ENCODE peak calls at places on chromosomes 16 and 17, in seven cellular contexts. B, L, M, P, T, H and I are unnamed samples. For H3K4me1, the result is how much of the 10 kb centered on the place peaks cover.

GRCh38 chr17:35740997-35741931 is 9.8 kb downstream of the RASL10B start:
- ATAC-seq in L (peak), P (peak), M (peak), H (no peak), T (peak), B (peak), I (peak)

GRCh38 chr16:970379-970765 is 412 bp downstream of the LMF1 start:
- ATAC-seq in P (peak), T (peak), L (peak), B (no peak), H (no peak), M (peak), I (no peak)

GRCh38 chr17:1861391-1862010 is 31.7 kb downstream of the RPA1 start:
- ATAC-seq in M (no peak), L (no peak), B (peak), P (no peak), H (peak), T (no peak), I (peak)

GRCh38 chr17:12672944-12673343 is 7.3 kb downstream of the MYOCD start:
- ATAC-seq in H (no peak), B (no peak), P (no peak), T (no peak), L (no peak), M (no peak), I (no peak)

GRCh38 chr16:397135-397661 is at the start of gene NME4:
- ATAC-seq in B (peak), P (no peak), T (no peak), L (peak), H (no peak), M (no peak), I (no peak)

GRCh38 chr16:81532491-81533174 is 88.0 kb downstream of the CMIP start:
- ATAC-seq in H (no peak), L (no peak), M (no peak), T (no peak), P (peak), B (no peak), I (no peak)

GRCh38 chr16:77833906-77834599 is 45.7 kb downstream of the VAT1L start:
- ATAC-seq in T (no peak), P (no peak), L (no peak), M (no peak), B (no peak), H (no peak), I (no peak)

GRCh38 chr16:85152414-85153030 is 40.2 kb upstream of the CIBAR2 start:
- ATAC-seq in P (no peak), M (no peak), H (no peak), B (no peak), L (peak), T (no peak), I (no peak)

GRCh38 chr17:49835472-49835871 is 12.4 kb downstream of the TAC4 start:
- ATAC-seq in M (no peak), H (no peak), P (no peak), B (no peak), T (peak), L (peak), I (no peak)

GRCh38 chr17:19021622-19022083 is 17.1 kb upstream of the FAM83G start:
- ATAC-seq in P (no peak), T (no peak), B (no peak), M (no peak), L (peak), H (no peak), I (no peak)

GRCh38 chr17:74336307-74336706 is 10.3 kb downstream of the KIF19 start:
- ATAC-seq in L (no peak), P (no peak), B (no peak), H (no peak), M (no peak), T (no peak), I (no peak)

GRCh38 chr16:87279094-87279658 is 38.0 kb downstream of the C16orf95 start:
- ATAC-seq in B (peak), T (no peak), L (no peak), M (no peak), H (no peak), P (no peak), I (no peak)

GRCh38 chr17:17739388-17740066 is 58.3 kb downstream of the RAI1 start:
- ATAC-seq in P (peak), H (peak), B (peak), M (peak), T (peak), L (peak), I (peak)

GRCh38 chr17:81192386-81193050 is 26.5 kb upstream of the AATK start:
- ATAC-seq in L (no peak), P (no peak), H (no peak), B (no peak), M (no peak), T (no peak), I (no peak)

GRCh38 chr17:47223460-47223859 is 14.3 kb downstream of the MYL4 start:
- ATAC-seq in B (no peak), H (no peak), M (no peak), L (no peak), P (no peak), T (no peak), I (no peak)

GRCh38 chr17:67032985-67033384 is 11.4 kb upstream of the CACNG1 start:
- ATAC-seq in T (no peak), B (no peak), M (no peak), H (no peak), L (no peak), P (no peak), I (no peak)

GRCh38 chr17:31531336-31532160 is 140.1 kb downstream of the RAB11FIP4 start:
- ATAC-seq in T (no peak), M (no peak), P (no peak), B (no peak), L (no peak), H (no peak), I (no peak)

GRCh38 chr17:17091276-17091675 is 49.0 kb downstream of the MPRIP start:
- ATAC-seq in T (no peak), P (no peak), H (no peak), L (no peak), B (no peak), M (no peak), I (no peak)

GRCh38 chr17:46026045-46026814 is 27.2 kb downstream of the STH start:
- ATAC-seq in L (peak), M (no peak), B (peak), T (peak), H (no peak), P (peak), I (peak)

GRCh38 chr16:4679156-4679853 is 14.1 kb upstream of the NUDT16L1 start:
- ATAC-seq in B (no peak), P (no peak), M (no peak), L (no peak), T (no peak), H (no peak), I (no peak)

GRCh38 chr16:57892041-57892440 is 78.9 kb downstream of the CNGB1 start:
- ATAC-seq in H (no peak), T (peak), P (no peak), B (no peak), L (no peak), M (no peak), I (no peak)

GRCh38 chr16:49000594-49000993 is 281.0 kb downstream of the CBLN1 start:
- ATAC-seq in H (no peak), T (no peak), L (no peak), P (peak), B (no peak), M (no peak), I (no peak)

DNA sequence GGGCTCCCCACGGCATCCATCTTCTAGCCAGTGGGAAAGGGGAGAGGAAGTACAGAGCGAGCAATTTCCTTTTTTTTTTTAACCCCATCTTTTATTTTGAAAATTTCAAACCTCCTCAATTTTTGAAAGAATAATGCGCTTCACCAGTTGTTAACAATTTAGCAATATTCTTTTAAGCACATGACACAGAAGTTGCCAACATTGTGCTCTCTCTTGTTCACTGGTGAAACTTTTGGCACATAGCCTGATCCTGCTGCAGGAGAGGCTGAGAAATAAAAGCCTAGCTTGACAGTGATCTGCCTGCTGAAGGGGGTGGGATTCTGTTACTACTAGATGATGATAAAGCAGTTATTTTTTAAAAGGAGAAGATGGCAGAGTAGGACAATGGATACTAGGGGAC is 12.9 kb downstream of the NAA60 start:
- ATAC-seq in B (no peak), T (no peak), H (peak), P (no peak), L (no peak), M (no peak), I (no peak)
- H3K4me1 ChIP-seq in B (half or more), T (under half), H (under half), P (under half), L (under half), M (under half), I (under half)

GRCh38 chr17:76272541-76273434 is 7.6 kb downstream of the UBALD2 start:
- ATAC-seq in T (peak), H (no peak), M (no peak), P (peak), B (peak), L (peak), I (peak)

GRCh38 chr17:76271669-76272540 is 6.8 kb downstream of the UBALD2 start:
- ATAC-seq in P (peak), M (no peak), T (peak), L (peak), B (peak), H (no peak), I (peak)

GRCh38 chr17:76268991-76269981 is 4.1 kb downstream of the UBALD2 start:
- ATAC-seq in H (no peak), L (no peak), M (no peak), B (no peak), P (no peak), T (no peak), I (no peak)

GRCh38 chr17:76270127-76270592 is 5.0 kb downstream of the UBALD2 start:
- ATAC-seq in M (no peak), H (no peak), L (no peak), T (no peak), P (no peak), B (no peak), I (no peak)

DNA sequence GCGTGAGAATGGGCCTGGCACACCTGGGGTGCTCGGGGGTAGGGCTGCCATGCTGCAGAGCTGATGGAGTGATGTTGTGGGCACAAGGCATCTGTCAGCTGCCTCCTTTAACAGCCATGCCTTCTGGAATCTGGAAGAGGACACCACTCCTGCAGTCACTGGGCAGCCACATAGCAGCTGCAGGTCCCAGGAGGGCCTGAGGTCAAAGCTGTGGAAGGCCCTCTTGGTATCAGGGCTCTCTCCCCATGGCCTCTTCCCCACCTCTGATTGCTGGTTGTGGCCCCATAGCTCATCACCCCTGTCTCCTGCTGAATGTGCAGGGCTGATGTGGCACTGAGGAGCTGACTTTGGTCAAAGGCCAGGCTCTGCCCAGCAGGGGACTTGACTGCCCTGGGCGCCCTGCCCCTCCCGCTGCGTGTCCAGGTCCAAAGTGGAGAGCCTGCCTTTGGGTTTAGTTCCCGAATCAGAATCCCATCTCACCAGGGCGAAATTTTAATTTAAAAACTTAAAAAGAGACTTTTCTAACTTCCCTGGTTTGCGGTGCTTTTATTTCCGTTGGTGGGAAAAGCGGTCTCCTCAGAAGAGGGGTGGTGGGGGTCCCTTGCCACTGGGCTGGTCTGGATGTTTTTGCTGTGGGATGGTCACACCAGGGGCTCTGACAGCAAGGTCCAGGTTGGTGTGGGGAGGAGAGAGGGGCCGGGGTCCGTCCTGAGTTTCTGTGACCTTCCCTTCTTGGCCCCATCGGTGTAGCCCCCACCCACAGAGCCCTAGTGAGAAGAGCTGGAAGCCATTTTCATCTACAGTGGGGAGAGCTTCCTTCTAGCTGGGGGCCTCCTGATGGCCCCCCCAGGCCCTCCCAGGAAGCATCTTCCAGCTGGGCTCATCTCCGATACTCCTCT is 5.9 kb downstream of the UBALD2 start:
- ATAC-seq in P (no peak), L (no peak), M (no peak), T (no peak), B (no peak), H (no peak), I (no peak)
- H3K4me3 ChIP-seq in P (no peak), L (peak), M (no peak), T (peak), B (no peak), H (peak), I (no peak)

DNA sequence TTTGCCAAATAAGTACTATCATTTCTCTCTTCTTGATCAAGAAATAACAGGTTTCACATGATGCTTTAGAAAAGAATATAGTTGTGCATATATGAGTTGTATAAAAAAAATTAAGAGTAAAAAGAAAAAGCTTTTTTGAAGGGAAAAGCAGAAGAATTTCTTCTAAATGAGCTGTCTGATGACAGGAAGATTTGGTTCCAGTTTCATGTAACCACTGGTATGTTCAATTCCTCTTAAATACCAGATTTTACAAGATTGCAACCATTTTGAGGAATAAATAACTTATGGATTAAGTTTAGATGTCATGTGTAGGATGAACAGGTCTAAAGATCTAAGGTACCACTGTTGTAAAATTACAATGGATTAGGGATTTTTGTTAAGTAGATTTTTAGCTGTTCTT is 45.0 kb downstream of the VMP1 start:
- ATAC-seq in P (no peak), M (no peak), H (no peak), B (no peak), T (no peak), L (no peak), I (no peak)
- H3K4me1 ChIP-seq in P (under half), M (under half), H (under half), B (under half), T (under half), L (under half), I (under half)

GRCh38 chr17:64016974-64017373 is 3.5 kb downstream of the ICAM2 start:
- ATAC-seq in T (no peak), M (no peak), P (no peak), H (no peak), B (no peak), L (no peak), I (no peak)
- H3K4me3 ChIP-seq in T (peak), M (no peak), P (no peak), H (peak), B (no peak), L (no peak), I (no peak)

DNA sequence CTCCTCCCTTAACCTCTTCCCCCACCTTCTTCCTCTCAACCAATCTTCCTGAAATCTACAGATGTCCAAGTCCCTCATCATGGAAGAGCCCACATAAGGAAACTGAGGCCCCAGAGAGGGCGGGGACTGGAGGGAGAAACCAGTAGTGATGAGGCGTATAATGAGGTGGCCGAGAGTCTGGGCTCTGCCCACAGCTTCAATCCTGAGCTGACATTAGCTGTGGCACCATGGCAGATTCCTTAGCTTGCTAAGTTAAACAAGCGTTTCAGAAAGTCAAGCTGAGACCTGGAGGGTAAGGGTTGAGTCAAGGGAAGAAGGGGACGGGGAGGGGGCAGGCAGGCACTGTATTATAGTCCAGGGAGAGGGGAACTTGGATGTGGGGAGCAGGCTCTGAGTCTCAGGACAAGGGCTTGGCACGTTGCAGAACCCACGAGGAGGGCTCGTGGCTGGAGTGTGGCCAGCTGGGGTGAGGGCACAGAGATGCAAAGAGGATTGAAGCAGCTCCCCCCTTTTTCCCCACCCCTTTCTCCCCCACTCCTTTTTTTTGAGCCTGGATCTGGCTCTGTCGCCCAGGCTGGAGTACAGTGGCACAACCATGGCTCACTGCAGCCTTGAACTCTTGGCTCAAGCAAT is 13.3 kb downstream of the ARHGAP23 start:
- ATAC-seq in B (peak), T (peak), M (no peak), H (peak), L (no peak), P (no peak), I (peak)
- H3K4me1 ChIP-seq in B (half or more), T (under half), M (under half), H (under half), L (under half), P (under half), I (under half)

GRCh38 chr17:60151355-60151754 is 1.6 kb downstream of the CA4 start:
- ATAC-seq in P (no peak), T (no peak), H (no peak), B (no peak), M (no peak), L (no peak), I (no peak)
- H3K4me3 ChIP-seq in P (no peak), T (peak), H (peak), B (peak), M (peak), L (peak), I (peak)